ENCODE peak calls at places on chromosomes 3 and 15, in five cellular contexts. One of them, this sample, is unnamed.

GRCh38 chr15:31314380-31314779 is 12.3 kb upstream of the KLF13 start:
- DNase-seq in A549: no peak
- DNase-seq in HCT116: no peak
- DNase-seq in GM23338: no peak
- DNase-seq in HL-60: no peak
- DNase-seq in this sample: no peak

GRCh38 chr15:88655103-88655553 is 16.3 kb downstream of the ISG20 start:
- DNase-seq in HL-60: no peak
- DNase-seq in A549: no peak
- DNase-seq in HCT116: no peak
- DNase-seq in GM23338: no peak
- DNase-seq in this sample: no peak

GRCh38 chr15:44788748-44789147 is 52.4 kb downstream of the TRIM69 start:
- DNase-seq in HL-60: no peak
- DNase-seq in A549: no peak
- DNase-seq in HCT116: no peak
- DNase-seq in GM23338: no peak
- DNase-seq in this sample: no peak

GRCh38 chr3:71006810-71007785 is 576.4 kb downstream of the FOXP1 start:
- DNase-seq in HL-60: no peak
- DNase-seq in A549: peak; percentile 41
- DNase-seq in HCT116: no peak
- DNase-seq in GM23338: peak; percentile 69
- DNase-seq in this sample: no peak

GRCh38 chr3:126485131-126485530 is 9.4 kb upstream of the ZXDC start:
- DNase-seq in GM23338: peak; percentile 25
- DNase-seq in HL-60: no peak
- DNase-seq in A549: no peak
- DNase-seq in HCT116: no peak
- DNase-seq in this sample: no peak

GRCh38 chr3:195182470-195182795 is 88.5 kb downstream of the XXYLT1 start:
- DNase-seq in A549: no peak
- DNase-seq in HL-60: no peak
- DNase-seq in HCT116: no peak
- DNase-seq in GM23338: no peak
- DNase-seq in this sample: no peak

GRCh38 chr3:147447224-147447623 is 38.1 kb downstream of the ZIC1 start:
- DNase-seq in A549: no peak
- DNase-seq in HCT116: no peak
- DNase-seq in GM23338: no peak
- DNase-seq in HL-60: no peak
- DNase-seq in this sample: no peak

GRCh38 chr15:67127925-67128324 is 62.5 kb downstream of the SMAD3 start:
- DNase-seq in A549: peak; percentile 91
- DNase-seq in GM23338: no peak
- DNase-seq in HL-60: no peak
- DNase-seq in HCT116: peak; percentile 76
- DNase-seq in this sample: peak; percentile 95

GRCh38 chr3:47347217-47347801 is 33.5 kb upstream of the PTPN23 start:
- DNase-seq in A549: no peak
- DNase-seq in HCT116: no peak
- DNase-seq in GM23338: peak; percentile 22
- DNase-seq in HL-60: peak; percentile 43
- DNase-seq in this sample: no peak

GRCh38 chr3:52461874-52462273 is 6.5 kb downstream of the NISCH start:
- DNase-seq in HL-60: no peak
- DNase-seq in A549: no peak
- DNase-seq in GM23338: no peak
- DNase-seq in HCT116: no peak
- DNase-seq in this sample: no peak

GRCh38 chr3:28301607-28302158 is 46.8 kb upstream of the ZCWPW2 start:
- DNase-seq in GM23338: no peak
- DNase-seq in A549: no peak
- DNase-seq in HL-60: no peak
- DNase-seq in HCT116: no peak
- DNase-seq in this sample: no peak

GRCh38 chr3:15953841-15954240 is 156.1 kb upstream of the ANKRD28 start:
- DNase-seq in A549: peak; percentile 19
- DNase-seq in GM23338: no peak
- DNase-seq in HL-60: no peak
- DNase-seq in HCT116: peak; percentile 10
- DNase-seq in this sample: no peak

GRCh38 chr3:111998661-111999641 is at the start of gene TAGLN3:
- DNase-seq in A549: no peak
- DNase-seq in HCT116: no peak
- DNase-seq in GM23338: peak; percentile 78
- DNase-seq in HL-60: no peak
- DNase-seq in this sample: no peak

GRCh38 chr3:46163551-46163981 is 44.5 kb downstream of the CCR1 start:
- DNase-seq in A549: no peak
- DNase-seq in HCT116: peak; percentile 33
- DNase-seq in GM23338: no peak
- DNase-seq in HL-60: no peak
- DNase-seq in this sample: no peak

GRCh38 chr3:159894386-159894785 is 94.2 kb upstream of the IL12A start:
- DNase-seq in HL-60: no peak
- DNase-seq in GM23338: no peak
- DNase-seq in HCT116: no peak
- DNase-seq in A549: no peak
- DNase-seq in this sample: no peak

GRCh38 chr15:65791335-65792129 is 561 bp downstream of the DENND4A start:
- DNase-seq in HL-60: peak; percentile 29
- DNase-seq in HCT116: no peak
- DNase-seq in GM23338: peak; percentile 79
- DNase-seq in A549: peak; percentile 60
- DNase-seq in this sample: no peak

GRCh38 chr3:31668258-31668657 is 135.5 kb downstream of the STT3B start:
- DNase-seq in GM23338: no peak
- DNase-seq in HL-60: peak; percentile 68
- DNase-seq in A549: no peak
- DNase-seq in HCT116: no peak
- DNase-seq in this sample: no peak

GRCh38 chr3:187844708-187845107 is 99.4 kb upstream of the BCL6 start:
- DNase-seq in HL-60: no peak
- DNase-seq in A549: no peak
- DNase-seq in GM23338: no peak
- DNase-seq in HCT116: no peak
- DNase-seq in this sample: no peak

GRCh38 chr3:127524300-127524896 is 66.1 kb downstream of the TPRA1 start:
- DNase-seq in HL-60: no peak
- DNase-seq in GM23338: peak; percentile 54
- DNase-seq in HCT116: no peak
- DNase-seq in A549: no peak
- DNase-seq in this sample: no peak

GRCh38 chr3:13684854-13685253 is 135.9 kb downstream of the FBLN2 start:
- DNase-seq in GM23338: no peak
- DNase-seq in HL-60: no peak
- DNase-seq in HCT116: no peak
- DNase-seq in A549: no peak
- DNase-seq in this sample: no peak

GRCh38 chr3:53711387-53711786 is 134.8 kb downstream of the CHDH start:
- DNase-seq in GM23338: no peak
- DNase-seq in HL-60: no peak
- DNase-seq in HCT116: no peak
- DNase-seq in A549: no peak
- DNase-seq in this sample: no peak

GRCh38 chr15:92809880-92810361 is 90.2 kb upstream of the CHD2 start:
- DNase-seq in A549: peak; percentile 65
- DNase-seq in HCT116: no peak
- DNase-seq in GM23338: no peak
- DNase-seq in HL-60: peak; percentile 80
- DNase-seq in this sample: no peak

GRCh38 chr15:89003865-89004725 is 84.2 kb upstream of the ABHD2 start:
- DNase-seq in HL-60: no peak
- DNase-seq in GM23338: peak; percentile 89
- DNase-seq in HCT116: no peak
- DNase-seq in A549: peak; percentile 79
- DNase-seq in this sample: no peak

GRCh38 chr3:195865752-195866151 is 42.6 kb downstream of the TNK2 start:
- DNase-seq in GM23338: no peak
- DNase-seq in HCT116: no peak
- DNase-seq in HL-60: no peak
- DNase-seq in A549: no peak
- DNase-seq in this sample: no peak

GRCh38 chr3:164952966-164953365 is 125.3 kb downstream of the SI start:
- DNase-seq in HCT116: no peak
- DNase-seq in GM23338: no peak
- DNase-seq in A549: no peak
- DNase-seq in HL-60: no peak
- DNase-seq in this sample: no peak

GRCh38 chr3:171810278-171811058 is at the start of gene PLD1:
- DNase-seq in HCT116: peak; percentile 63
- DNase-seq in GM23338: peak; percentile 71
- DNase-seq in A549: peak; percentile 83
- DNase-seq in HL-60: peak; percentile 87
- DNase-seq in this sample: no peak

GRCh38 chr3:171775943-171776342 is 34.3 kb downstream of the PLD1 start:
- DNase-seq in GM23338: no peak
- DNase-seq in HCT116: no peak
- DNase-seq in HL-60: no peak
- DNase-seq in A549: no peak
- DNase-seq in this sample: no peak

GRCh38 chr3:106617276-106617675 is 748.5 kb upstream of the CBLB start:
- DNase-seq in A549: no peak
- DNase-seq in HCT116: no peak
- DNase-seq in GM23338: no peak
- DNase-seq in HL-60: no peak
- DNase-seq in this sample: no peak

GRCh38 chr3:48280883-48281282 is 40.0 kb downstream of the ZNF589 start:
- DNase-seq in HCT116: no peak
- DNase-seq in A549: no peak
- DNase-seq in HL-60: no peak
- DNase-seq in GM23338: no peak
- DNase-seq in this sample: no peak

GRCh38 chr3:143963946-143964345 is 7.7 kb upstream of the DIPK2A start:
- DNase-seq in A549: no peak
- DNase-seq in GM23338: no peak
- DNase-seq in HL-60: peak; percentile 10
- DNase-seq in HCT116: no peak
- DNase-seq in this sample: no peak

GRCh38 chr3:177263615-177264365 is 66.5 kb upstream of the TBL1XR1 start:
- DNase-seq in A549: no peak
- DNase-seq in HCT116: no peak
- DNase-seq in HL-60: peak; percentile 13
- DNase-seq in GM23338: no peak
- DNase-seq in this sample: no peak

GRCh38 chr15:25971053-25971452 is 107.9 kb upstream of the ATP10A start:
- DNase-seq in A549: no peak
- DNase-seq in HL-60: no peak
- DNase-seq in GM23338: no peak
- DNase-seq in HCT116: no peak
- DNase-seq in this sample: no peak

GRCh38 chr3:179973931-179974361 is 62.8 kb downstream of the PEX5L start:
- DNase-seq in A549: no peak
- DNase-seq in HL-60: peak; percentile 36
- DNase-seq in HCT116: no peak
- DNase-seq in GM23338: peak; percentile 29
- DNase-seq in this sample: no peak

GRCh38 chr3:13013151-13013561 is 60.1 kb downstream of the IQSEC1 start:
- DNase-seq in A549: no peak
- DNase-seq in HL-60: no peak
- DNase-seq in HCT116: no peak
- DNase-seq in GM23338: no peak
- DNase-seq in this sample: no peak

GRCh38 chr3:172869356-172869755 is 118.8 kb downstream of the ECT2 start:
- DNase-seq in GM23338: no peak
- DNase-seq in HL-60: no peak
- DNase-seq in HCT116: no peak
- DNase-seq in A549: peak; percentile 9
- DNase-seq in this sample: no peak

GRCh38 chr15:42427429-42428223 is 63.3 kb downstream of the ZNF106 start:
- DNase-seq in GM23338: no peak
- DNase-seq in HCT116: no peak
- DNase-seq in HL-60: no peak
- DNase-seq in A549: no peak
- DNase-seq in this sample: no peak

GRCh38 chr3:38916706-38917105 is 100.7 kb upstream of the SCN10A start:
- DNase-seq in HCT116: no peak
- DNase-seq in HL-60: no peak
- DNase-seq in A549: no peak
- DNase-seq in GM23338: no peak
- DNase-seq in this sample: no peak

GRCh38 chr3:124438813-124439212 is 291.4 kb upstream of the UMPS start:
- DNase-seq in A549: no peak
- DNase-seq in GM23338: peak; percentile 68
- DNase-seq in HL-60: no peak
- DNase-seq in HCT116: no peak
- DNase-seq in this sample: no peak
- TF ChIP-seq REST in A549: no peak
- TF ChIP-seq REST in GM23338: no peak
- TF ChIP-seq REST in HL-60: no peak
- TF ChIP-seq REST in HCT116: no peak
- TF ChIP-seq REST in this sample: no peak

GRCh38 chr15:98671060-98672008 is 23.0 kb downstream of the IGF1R start:
- DNase-seq in A549: no peak
- DNase-seq in HL-60: no peak
- DNase-seq in GM23338: peak; percentile 95
- DNase-seq in HCT116: no peak
- DNase-seq in this sample: no peak
- TF ChIP-seq REST in A549: no peak
- TF ChIP-seq REST in HL-60: no peak
- TF ChIP-seq REST in GM23338: no peak
- TF ChIP-seq REST in HCT116: no peak
- TF ChIP-seq REST in this sample: no peak

GRCh38 chr3:150078983-150079739 is 108.5 kb upstream of the PFN2 start:
- DNase-seq in HCT116: no peak
- DNase-seq in A549: peak; percentile 27
- DNase-seq in GM23338: no peak
- DNase-seq in HL-60: no peak
- DNase-seq in this sample: no peak
- TF ChIP-seq REST in HCT116: no peak
- TF ChIP-seq REST in A549: no peak
- TF ChIP-seq REST in GM23338: no peak
- TF ChIP-seq REST in HL-60: no peak
- TF ChIP-seq REST in this sample: no peak

GRCh38 chr15:78204351-78205309 is 29.7 kb downstream of the ACSBG1 start:
- DNase-seq in A549: no peak
- DNase-seq in GM23338: no peak
- DNase-seq in HCT116: no peak
- DNase-seq in HL-60: no peak
- DNase-seq in this sample: no peak
- TF ChIP-seq REST in A549: no peak
- TF ChIP-seq REST in GM23338: no peak
- TF ChIP-seq REST in HCT116: no peak
- TF ChIP-seq REST in HL-60: no peak
- TF ChIP-seq REST in this sample: no peak

This sample was measured in Panc1.